ENCODE peak calls at places on chromosomes 3 and 15, in four cellular contexts. One of them, this sample, is unnamed.

GRCh38 chr3:153852355-153852754 is 268.8 kb upstream of the ARHGEF26 start:
- DNase-seq in K562: no peak
- DNase-seq in GM12878: no peak
- DNase-seq in HepG2: no peak
- DNase-seq in this sample: no peak

GRCh38 chr3:135694142-135694541 is 271.4 kb upstream of the PPP2R3A start:
- DNase-seq in K562: no peak
- DNase-seq in GM12878: no peak
- DNase-seq in HepG2: no peak
- DNase-seq in this sample: no peak

GRCh38 chr15:45456212-45457106 is 66.1 kb downstream of the SLC30A4 start:
- DNase-seq in K562: peak
- DNase-seq in GM12878: peak
- DNase-seq in HepG2: peak
- DNase-seq in this sample: peak

GRCh38 chr15:32959077-32959476 is 235.4 kb downstream of the FMN1 start:
- DNase-seq in K562: no peak
- DNase-seq in GM12878: no peak
- DNase-seq in HepG2: no peak
- DNase-seq in this sample: no peak

GRCh38 chr3:12705981-12706380 is 42.1 kb upstream of the RAF1 start:
- DNase-seq in K562: no peak
- DNase-seq in GM12878: no peak
- DNase-seq in HepG2: no peak
- DNase-seq in this sample: no peak

GRCh38 chr3:56772926-56773587 is 28.7 kb downstream of the ARHGEF3 start:
- DNase-seq in K562: no peak
- DNase-seq in GM12878: no peak
- DNase-seq in HepG2: no peak
- DNase-seq in this sample: no peak

GRCh38 chr3:151047636-151048035 is 37.8 kb upstream of the MED12L start:
- DNase-seq in K562: peak
- DNase-seq in GM12878: no peak
- DNase-seq in HepG2: no peak
- DNase-seq in this sample: peak

GRCh38 chr15:78264304-78265136 is at the start of gene DNAJA4:
- DNase-seq in K562: no peak
- DNase-seq in GM12878: no peak
- DNase-seq in HepG2: no peak
- DNase-seq in this sample: no peak

GRCh38 chr15:89196994-89197393 is 24.4 kb downstream of the RLBP1 start:
- DNase-seq in K562: no peak
- DNase-seq in GM12878: no peak
- DNase-seq in HepG2: peak
- DNase-seq in this sample: no peak

GRCh38 chr3:134037168-134037567 is 7.4 kb upstream of the SLCO2A1 start:
- DNase-seq in K562: no peak
- DNase-seq in GM12878: no peak
- DNase-seq in HepG2: no peak
- DNase-seq in this sample: no peak

GRCh38 chr3:41362638-41363559 is 163.6 kb downstream of the CTNNB1 start:
- DNase-seq in K562: no peak
- DNase-seq in GM12878: no peak
- DNase-seq in HepG2: peak
- DNase-seq in this sample: no peak

GRCh38 chr3:107810195-107811071 is 280.4 kb downstream of the CD47 start:
- DNase-seq in K562: no peak
- DNase-seq in GM12878: peak
- DNase-seq in HepG2: peak
- DNase-seq in this sample: no peak

GRCh38 chr3:15478300-15478979 is 43.1 kb downstream of the COLQ start:
- DNase-seq in K562: no peak
- DNase-seq in GM12878: no peak
- DNase-seq in HepG2: no peak
- DNase-seq in this sample: no peak

GRCh38 chr3:129732200-129732876 is 125.9 kb upstream of the PLXND1 start:
- DNase-seq in K562: no peak
- DNase-seq in GM12878: no peak
- DNase-seq in HepG2: peak
- DNase-seq in this sample: no peak

GRCh38 chr15:66154581-66154980 is 99.0 kb downstream of the MEGF11 start:
- DNase-seq in K562: no peak
- DNase-seq in GM12878: no peak
- DNase-seq in HepG2: no peak
- DNase-seq in this sample: no peak

GRCh38 chr15:101022876-101023275 is 103.7 kb downstream of the LRRK1 start:
- DNase-seq in K562: no peak
- DNase-seq in GM12878: no peak
- DNase-seq in HepG2: no peak
- DNase-seq in this sample: no peak

GRCh38 chr15:96160269-96160668 is 170.2 kb upstream of the NR2F2 start:
- DNase-seq in K562: no peak
- DNase-seq in GM12878: no peak
- DNase-seq in HepG2: no peak
- DNase-seq in this sample: no peak

GRCh38 chr3:197748597-197749314 is 927 bp upstream of the FYTTD1 start:
- DNase-seq in K562: no peak
- DNase-seq in GM12878: no peak
- DNase-seq in HepG2: no peak
- DNase-seq in this sample: no peak

GRCh38 chr15:57747206-57747605 is 40.7 kb downstream of the POLR2M start:
- DNase-seq in K562: no peak
- DNase-seq in GM12878: no peak
- DNase-seq in HepG2: no peak
- DNase-seq in this sample: no peak

DNA sequence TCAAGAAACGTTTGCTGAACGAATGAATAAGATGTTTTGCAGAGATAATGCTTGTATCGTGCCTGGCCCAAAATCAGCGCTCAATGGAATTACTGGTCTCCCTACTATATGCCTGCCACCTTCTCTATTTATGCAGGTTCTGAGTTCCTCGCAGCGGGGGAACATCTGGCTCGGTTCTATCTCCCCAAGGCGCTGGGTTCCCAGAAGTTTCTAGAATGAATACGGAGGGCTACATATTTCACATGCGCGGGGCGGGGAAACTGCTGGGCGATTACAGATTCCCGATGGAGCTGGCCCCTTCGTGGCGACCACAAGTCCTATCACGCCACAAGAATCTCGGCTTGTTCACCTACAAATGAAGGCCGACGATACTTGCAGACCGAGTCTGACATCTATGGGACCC is 411 bp upstream of the EIF2B5 start:
- DNase-seq in K562: no peak
- DNase-seq in GM12878: no peak
- DNase-seq in HepG2: no peak
- DNase-seq in this sample: no peak
- TF ChIP-seq CEBPB in K562: no peak
- TF ChIP-seq CEBPB in GM12878: no peak
- TF ChIP-seq CEBPB in HepG2: no peak
- TF ChIP-seq CEBPB in this sample: no peak

GRCh38 chr3:30294241-30294667 is 312.1 kb upstream of the TGFBR2 start:
- DNase-seq in K562: no peak
- DNase-seq in GM12878: no peak
- DNase-seq in HepG2: no peak
- DNase-seq in this sample: no peak
- TF ChIP-seq BHLHE40 in K562: no peak
- TF ChIP-seq BHLHE40 in GM12878: no peak
- TF ChIP-seq BHLHE40 in HepG2: no peak
- TF ChIP-seq BHLHE40 in this sample: no peak

GRCh38 chr15:93029613-93030429 is 59.2 kb downstream of the RGMA start:
- DNase-seq in K562: no peak
- DNase-seq in GM12878: no peak
- DNase-seq in HepG2: no peak
- DNase-seq in this sample: no peak
- TF ChIP-seq POLR2AphosphoS2 in K562: no peak
- TF ChIP-seq POLR2AphosphoS2 in GM12878: no peak
- TF ChIP-seq POLR2AphosphoS2 in HepG2: no peak
- TF ChIP-seq POLR2AphosphoS2 in this sample: no peak

GRCh38 chr3:49410844-49411549 is 779 bp downstream of the RHOA start:
- DNase-seq in K562: no peak
- DNase-seq in GM12878: no peak
- DNase-seq in HepG2: no peak
- DNase-seq in this sample: no peak
- TF ChIP-seq CEBPB in K562: no peak
- TF ChIP-seq CEBPB in GM12878: no peak
- TF ChIP-seq CEBPB in HepG2: no peak
- TF ChIP-seq CEBPB in this sample: no peak

DNA sequence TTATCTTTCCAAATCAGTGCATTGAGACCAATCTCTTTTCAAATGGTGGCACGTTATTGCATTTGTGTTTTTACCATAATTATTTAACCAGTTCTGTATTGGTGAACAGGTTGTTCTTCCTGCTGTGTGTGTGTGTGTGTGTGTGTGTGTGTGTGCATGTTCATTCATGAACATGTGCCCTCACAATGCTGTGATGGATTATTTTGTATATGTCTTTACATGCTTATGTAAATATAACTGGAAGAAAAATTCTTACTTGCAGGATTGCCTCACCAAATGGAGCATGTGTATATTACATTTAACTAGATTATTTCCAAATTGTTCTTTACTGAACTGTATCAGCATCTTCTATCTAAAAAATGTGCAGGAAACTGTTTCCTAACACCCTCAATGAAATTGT is 175.2 kb upstream of the ZPLD1 start:
- DNase-seq in K562: no peak
- DNase-seq in GM12878: no peak
- DNase-seq in HepG2: no peak
- DNase-seq in this sample: no peak
- TF ChIP-seq BHLHE40 in K562: no peak
- TF ChIP-seq BHLHE40 in GM12878: no peak
- TF ChIP-seq BHLHE40 in HepG2: no peak
- TF ChIP-seq BHLHE40 in this sample: no peak

DNA sequence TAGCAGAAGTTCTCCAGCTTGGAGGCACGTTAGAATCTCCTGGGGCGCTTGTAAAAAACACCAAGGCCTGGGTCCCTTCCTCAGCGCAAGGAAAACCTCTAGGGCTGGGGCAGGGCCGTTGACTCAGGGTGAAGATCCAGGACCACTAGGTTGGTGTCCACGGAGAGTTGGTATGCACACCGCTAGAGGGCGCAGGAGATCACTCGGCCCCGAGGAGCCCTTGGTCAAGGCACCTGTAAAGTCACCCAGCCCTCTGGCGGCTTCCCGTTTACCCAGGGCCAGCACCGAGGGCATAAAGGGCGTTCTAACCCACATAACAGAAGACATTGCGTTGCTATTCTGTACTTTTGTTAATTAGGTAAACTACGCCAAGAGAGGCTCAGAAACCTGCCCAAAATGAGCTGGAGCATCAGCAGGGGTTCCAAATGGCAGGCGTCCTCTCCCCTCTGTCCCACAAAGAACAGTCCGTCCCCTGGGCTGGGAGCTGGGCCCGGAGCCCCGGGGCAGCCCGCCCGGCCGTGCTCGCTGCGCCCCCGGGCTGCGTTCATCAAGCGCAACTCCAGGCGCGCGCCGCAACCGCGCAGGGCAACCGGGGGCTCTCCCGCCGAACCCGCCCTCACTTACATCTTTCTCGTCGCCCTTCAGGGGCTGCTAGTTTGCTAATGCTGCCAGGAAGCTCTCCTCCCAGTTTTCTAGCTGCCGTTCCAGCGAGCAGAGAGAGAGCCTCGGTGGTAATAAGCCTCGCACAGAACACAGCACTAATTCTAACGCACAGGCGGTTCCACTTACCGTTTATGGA is 332.1 kb downstream of the ARRDC4 start:
- DNase-seq in K562: peak
- DNase-seq in GM12878: no peak
- DNase-seq in HepG2: peak
- DNase-seq in this sample: peak
- TF ChIP-seq POLR2AphosphoS2 in K562: no peak
- TF ChIP-seq POLR2AphosphoS2 in GM12878: no peak
- TF ChIP-seq POLR2AphosphoS2 in HepG2: no peak
- TF ChIP-seq POLR2AphosphoS2 in this sample: no peak

DNA sequence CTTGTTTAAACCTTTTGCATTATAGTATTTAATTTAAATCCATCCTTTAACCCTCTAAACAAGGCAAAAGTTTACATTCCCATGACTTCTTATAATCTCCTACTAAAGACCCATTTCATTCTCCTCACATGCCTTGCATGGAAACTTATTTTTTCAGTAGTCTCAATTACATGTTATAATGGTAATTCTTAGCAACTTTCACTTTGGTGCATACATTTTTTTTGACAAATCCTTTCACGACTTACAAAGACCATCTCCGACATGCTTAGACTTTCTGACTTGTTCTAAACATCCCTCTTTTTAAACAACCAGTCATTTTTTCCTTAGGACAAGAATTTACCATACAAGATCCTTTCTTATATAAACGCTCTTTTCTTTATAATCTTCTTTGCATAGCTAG is 615.4 kb upstream of the GBE1 start:
- DNase-seq in K562: no peak
- DNase-seq in GM12878: no peak
- DNase-seq in HepG2: no peak
- DNase-seq in this sample: no peak
- TF ChIP-seq CEBPB in K562: no peak
- TF ChIP-seq CEBPB in GM12878: no peak
- TF ChIP-seq CEBPB in HepG2: no peak
- TF ChIP-seq CEBPB in this sample: no peak

This sample was measured in A549.